ENCODE peak calls at places on chromosomes 4 and X, in six cellular contexts. P, R, Y, D, C and J are unnamed samples.

GRCh38 chrX:10166731-10167149 is 10.0 kb downstream of the CLCN4 start:
- DNase-seq in Y (no peak), D (no peak), P (no peak), R (no peak), C (no peak), J (no peak)

GRCh38 chrX:113305496-113305895 is 464.9 kb upstream of the AMOT start:
- DNase-seq in Y (no peak), C (peak; percentile 6), P (no peak), R (no peak), D (no peak), J (peak; percentile 73)

GRCh38 chr4:130257271-130257670 is 1161.3 kb downstream of the C4orf33 start:
- DNase-seq in P (no peak), D (no peak), R (no peak), Y (peak; percentile 88), C (peak; percentile 63), J (peak; percentile 74)

GRCh38 chr4:144734522-144734921 is 88.6 kb downstream of the HHIP start:
- DNase-seq in R (no peak), C (peak; percentile 64), Y (no peak), P (no peak), D (no peak), J (peak; percentile 15)

GRCh38 chr4:177391287-177391686 is 51.0 kb downstream of the AGA start:
- DNase-seq in C (peak; percentile 8), D (no peak), Y (no peak), P (no peak), R (no peak), J (no peak)

GRCh38 chrX:23435108-23435507 is 100.5 kb downstream of the PTCHD1 start:
- DNase-seq in C (no peak), R (no peak), Y (no peak), P (no peak), D (no peak), J (no peak)

GRCh38 chr4:182521006-182521405 is 277.8 kb downstream of the TENM3 start:
- DNase-seq in D (no peak), Y (no peak), R (no peak), C (peak; percentile 4), P (no peak), J (no peak)

GRCh38 chrX:133813991-133814390 is 171.4 kb downstream of the GPC3 start:
- DNase-seq in D (no peak), C (peak; percentile 0), R (no peak), P (no peak), Y (no peak), J (peak; percentile 8)

GRCh38 chrX:33149085-33149484 is 62.3 kb downstream of the DMD start:
- DNase-seq in R (no peak), P (no peak), Y (no peak), D (no peak), C (no peak), J (no peak)